ENCODE peak calls at places on chromosomes 12 and 14, in four cellular contexts. X, E, Q and L are unnamed samples. For H3K4me1, the result is how much of the 10 kb centered on the place peaks cover.

GRCh38 chr12:75784591-75784990 is 247.0 kb downstream of the PHLDA1 start:
- DNase-seq in X (no peak), E (peak), Q (peak), L (no peak)

GRCh38 chr12:77914089-77914488 is 83.4 kb downstream of the NAV3 start:
- DNase-seq in X (no peak), E (no peak), Q (no peak), L (no peak)

GRCh38 chr14:88815980-88816379 is 8.5 kb upstream of the TTC8 start:
- DNase-seq in X (no peak), E (no peak), Q (no peak), L (no peak)

GRCh38 chr12:107591095-107591375 is 94.6 kb upstream of the PWP1 start:
- DNase-seq in X (no peak), E (no peak), Q (no peak), L (no peak)

GRCh38 chr12:127675936-127676335 is 591.0 kb upstream of the TMEM132C start:
- DNase-seq in X (no peak), E (no peak), Q (no peak), L (no peak)

GRCh38 chr12:117005417-117006046 is 93.7 kb downstream of the TESC start:
- DNase-seq in X (no peak), E (no peak), Q (peak), L (no peak)

GRCh38 chr12:92553389-92553788 is 149.4 kb upstream of the PLEKHG7 start:
- DNase-seq in X (no peak), E (peak), Q (peak), L (peak)

GRCh38 chr12:40692617-40693502 is 621 bp downstream of the CNTN1 start:
- DNase-seq in X (no peak), E (no peak), Q (peak), L (peak)

GRCh38 chr14:55339770-55340169 is 68.5 kb downstream of the FBXO34 start:
- DNase-seq in X (no peak), E (no peak), Q (no peak), L (no peak)

GRCh38 chr12:86950043-86950838 is 694.0 kb upstream of the MGAT4C start:
- DNase-seq in X (no peak), E (no peak), Q (no peak), L (peak)

GRCh38 chr12:7128681-7129593 is at the start of gene RBP5:
- DNase-seq in X (no peak), E (no peak), Q (no peak), L (peak)

GRCh38 chr12:54173066-54173726 is 15.6 kb downstream of the SMUG1 start:
- DNase-seq in X (peak), E (peak), Q (peak), L (peak)

GRCh38 chr14:24274101-24274543 is 2.7 kb upstream of the RABGGTA start:
- DNase-seq in X (peak), E (no peak), Q (no peak), L (no peak)

GRCh38 chr12:69985656-69986055 is 160.6 kb downstream of the MYRFL start:
- DNase-seq in X (no peak), E (no peak), Q (no peak), L (no peak)

GRCh38 chr14:56297449-56297848 is 179.2 kb downstream of the PELI2 start:
- DNase-seq in X (no peak), E (no peak), Q (no peak), L (no peak)

DNA sequence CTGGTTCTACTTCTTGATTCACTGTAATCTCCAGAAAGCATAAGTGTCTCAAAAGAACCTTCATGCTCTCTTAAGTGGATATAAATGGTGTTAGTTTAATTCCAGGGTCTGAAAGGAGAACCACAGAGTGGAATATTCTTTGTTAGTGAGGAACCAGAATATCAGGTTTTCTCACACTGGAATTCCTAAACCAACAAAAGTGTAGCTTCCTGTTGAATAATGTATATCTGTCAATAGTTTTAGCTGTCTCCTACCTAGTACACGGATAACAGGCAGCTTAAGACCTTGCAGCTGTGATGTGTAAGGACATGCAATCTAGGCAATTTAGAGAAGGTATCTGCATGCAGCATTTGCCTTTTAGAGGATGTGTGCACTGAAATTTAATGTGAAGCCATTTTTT is 24.0 kb downstream of the LRIG3 start:
- DNase-seq in X (no peak), E (no peak), Q (no peak), L (no peak)
- H3K4me1 ChIP-seq in X (under half), E (under half), Q (under half), L (under half)

GRCh38 chr14:60510976-60511599 is 2.1 kb downstream of the SIX6 start:
- DNase-seq in X (no peak), E (no peak), Q (no peak), L (no peak)
- H3K4me3 ChIP-seq in X (no peak), E (peak), Q (peak), L (no peak)

DNA sequence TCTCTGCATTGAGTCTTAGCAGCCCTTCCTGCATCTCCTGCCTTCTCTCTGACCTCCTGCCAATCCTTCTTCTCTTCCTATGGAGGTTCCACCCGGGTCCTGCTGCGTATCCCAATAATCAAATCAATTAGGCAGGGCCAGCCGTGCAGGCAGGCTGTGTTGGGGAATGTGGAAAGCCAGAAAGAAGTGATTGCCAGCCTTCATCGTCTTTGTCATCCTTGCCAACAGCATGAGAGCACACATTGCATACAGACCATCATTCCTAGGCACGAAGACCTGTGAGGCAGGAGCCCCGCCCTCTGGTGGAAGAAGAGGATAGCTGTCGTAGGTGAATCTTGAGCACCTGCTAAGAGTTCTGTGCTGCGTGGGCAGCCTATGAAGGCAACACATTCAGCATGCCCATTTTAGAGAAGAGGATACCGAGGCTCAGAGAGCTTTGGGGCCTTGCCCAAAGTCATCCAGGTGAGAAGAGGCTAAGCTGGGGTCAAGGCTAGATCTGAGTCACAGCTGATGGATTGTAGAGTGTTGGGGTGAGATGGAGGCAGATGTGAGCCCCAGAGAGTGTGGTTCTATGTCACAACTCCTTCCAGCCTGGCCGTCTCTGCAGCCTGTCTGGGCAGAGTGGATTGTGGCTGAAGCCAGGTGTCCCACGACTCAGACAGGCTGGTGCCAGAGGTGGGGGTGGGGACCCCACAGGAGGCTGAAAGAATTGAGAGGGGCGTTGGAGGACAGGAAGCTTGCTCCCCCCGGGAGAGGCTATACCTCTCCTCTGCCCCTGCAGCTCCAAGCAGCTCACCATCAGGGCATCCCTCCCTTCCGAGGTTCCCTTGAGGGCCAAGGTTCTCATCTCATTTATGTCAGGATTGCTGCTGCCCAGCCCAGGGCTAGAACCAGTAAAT is 12.7 kb downstream of the C14orf132 start:
- DNase-seq in X (no peak), E (no peak), Q (no peak), L (no peak)
- H3K4me1 ChIP-seq in X (under half), E (under half), Q (under half), L (under half)

GRCh38 chr12:2693204-2693860 is 101.4 kb upstream of the FKBP4 start:
- DNase-seq in X (no peak), E (no peak), Q (no peak), L (no peak)

GRCh38 chr12:2691001-2691339 is 103.8 kb upstream of the FKBP4 start:
- DNase-seq in X (peak), E (no peak), Q (peak), L (peak)

GRCh38 chr12:2690348-2691000 is 104.3 kb upstream of the FKBP4 start:
- DNase-seq in X (no peak), E (no peak), Q (no peak), L (no peak)

GRCh38 chr12:2691340-2692111 is 103.2 kb upstream of the FKBP4 start:
- DNase-seq in X (peak), E (no peak), Q (no peak), L (peak)

DNA sequence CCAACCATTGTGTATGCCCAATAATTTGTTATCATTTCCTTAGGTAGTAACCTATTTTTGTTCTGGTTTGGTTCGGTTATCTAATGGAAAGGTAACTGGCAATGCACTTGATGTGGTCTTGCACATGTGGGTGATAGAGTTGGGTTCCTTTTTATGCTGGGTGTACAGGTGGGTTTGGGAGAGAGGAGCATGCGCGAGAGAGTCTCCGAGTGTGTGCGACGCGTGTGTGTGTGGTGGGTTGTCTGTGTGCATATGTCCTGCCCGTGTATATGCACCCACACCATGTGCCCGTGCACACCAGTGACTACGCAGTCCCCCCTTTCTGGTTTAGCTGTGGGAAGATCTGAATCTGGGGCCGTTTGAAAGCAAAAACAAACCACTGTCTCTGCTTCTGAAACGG is 102.6 kb upstream of the FKBP4 start:
- DNase-seq in X (no peak), E (no peak), Q (no peak), L (no peak)
- H3K4me3 ChIP-seq in X (peak), E (peak), Q (peak), L (no peak)

GRCh38 chr12:101328917-101329316 is 49.0 kb downstream of the UTP20 start:
- DNase-seq in X (no peak), E (no peak), Q (no peak), L (no peak)

GRCh38 chr12:101327547-101327946 is 47.6 kb downstream of the UTP20 start:
- DNase-seq in X (no peak), E (no peak), Q (no peak), L (no peak)

GRCh38 chr12:101323255-101323654 is 43.4 kb downstream of the UTP20 start:
- DNase-seq in X (no peak), E (no peak), Q (no peak), L (no peak)

GRCh38 chr12:101325590-101325989 is 45.7 kb downstream of the UTP20 start:
- DNase-seq in X (no peak), E (no peak), Q (no peak), L (no peak)

GRCh38 chr12:101327054-101327453 is 47.1 kb downstream of the UTP20 start:
- DNase-seq in X (no peak), E (no peak), Q (no peak), L (no peak)
- H3K4me1 ChIP-seq in X (under half), E (under half), Q (under half), L (under half)

DNA sequence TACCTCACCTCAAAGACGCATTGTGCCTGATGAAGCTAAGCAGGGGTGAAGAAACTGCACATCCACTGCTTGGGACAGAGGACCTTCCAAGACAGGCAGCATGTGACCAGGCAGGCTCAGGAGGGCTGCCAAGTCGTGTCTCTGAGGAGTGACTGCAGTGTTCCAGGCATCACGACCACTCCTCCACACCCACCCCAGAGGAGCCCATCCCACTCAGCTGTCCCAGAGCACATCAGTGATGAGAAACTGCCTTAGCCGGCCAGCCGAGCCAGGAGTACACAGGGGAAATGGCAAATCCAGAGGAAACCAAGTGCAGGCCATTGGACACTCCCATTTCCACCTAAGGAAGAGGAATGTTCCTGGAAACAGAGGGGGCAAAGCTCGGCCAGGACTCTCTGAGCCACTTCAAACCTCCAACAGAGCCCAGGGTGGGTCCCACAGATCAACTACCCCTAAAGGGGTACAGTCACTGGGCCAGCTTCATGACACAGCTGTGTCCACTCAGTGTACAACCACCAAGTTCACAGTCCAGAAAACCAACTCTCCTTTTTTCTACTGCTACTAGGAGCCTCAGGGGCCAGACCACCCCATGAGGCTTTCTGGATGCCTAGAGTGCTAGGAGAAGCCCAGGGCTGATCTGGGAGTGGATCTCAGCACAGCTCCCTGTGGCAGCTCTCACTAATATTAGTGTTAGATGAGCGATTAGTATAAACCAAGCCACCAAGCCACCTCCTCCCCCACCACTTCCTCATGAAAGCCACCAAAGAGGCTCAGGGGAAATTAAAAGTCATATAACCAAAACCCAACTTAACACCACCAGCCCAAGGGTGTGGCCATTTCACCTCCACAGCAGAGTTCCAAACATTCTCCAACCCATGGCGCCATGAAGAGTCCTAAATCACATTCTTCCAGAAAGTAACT is 15.4 kb downstream of the PXN start:
- DNase-seq in X (no peak), E (peak), Q (peak), L (no peak)
- H3K4me3 ChIP-seq in X (peak), E (peak), Q (no peak), L (no peak)

DNA sequence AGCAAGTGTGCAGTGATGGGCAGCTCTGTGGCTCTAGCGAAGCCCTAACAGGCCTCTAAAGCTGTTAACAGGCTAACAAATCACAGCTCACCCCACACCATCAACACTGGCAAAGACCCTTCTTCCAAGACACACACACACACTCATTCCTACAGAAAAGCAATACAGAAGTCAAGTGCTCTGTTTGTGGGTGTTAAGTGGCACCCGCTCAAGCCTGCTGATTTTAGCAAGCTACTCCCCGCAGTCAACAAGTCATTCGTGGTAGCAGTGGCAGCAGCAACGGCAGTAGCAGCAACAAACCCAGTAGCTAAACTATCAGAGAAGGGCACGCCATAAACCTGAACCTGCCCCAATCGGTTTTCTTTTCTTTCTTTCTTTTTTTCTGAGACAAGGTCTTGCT is 80.7 kb upstream of the GPR68 start:
- DNase-seq in X (peak), E (no peak), Q (no peak), L (no peak)
- H3K4me1 ChIP-seq in X (half or more), E (half or more), Q (under half), L (under half)

DNA sequence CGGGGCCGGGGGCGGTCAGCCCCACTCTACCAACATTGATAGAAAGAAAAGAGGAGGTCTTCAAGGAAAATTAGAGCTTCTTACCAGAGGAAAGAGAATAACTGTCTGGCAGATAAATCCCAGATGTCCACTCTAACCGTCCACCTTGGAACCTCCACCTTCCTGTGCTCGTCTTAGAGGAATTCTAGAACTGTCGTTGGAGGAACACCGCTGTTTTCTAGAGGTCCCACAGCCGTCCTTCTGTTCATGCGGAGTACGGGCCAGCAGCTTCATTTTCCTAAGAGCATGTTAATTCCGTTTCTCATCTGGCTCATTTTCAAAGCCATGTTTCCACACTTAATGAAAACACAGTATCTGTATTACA is 107.9 kb upstream of the ESRRB start:
- DNase-seq in X (no peak), E (no peak), Q (no peak), L (no peak)
- H3K4me3 ChIP-seq in X (no peak), E (peak), Q (peak), L (no peak)

DNA sequence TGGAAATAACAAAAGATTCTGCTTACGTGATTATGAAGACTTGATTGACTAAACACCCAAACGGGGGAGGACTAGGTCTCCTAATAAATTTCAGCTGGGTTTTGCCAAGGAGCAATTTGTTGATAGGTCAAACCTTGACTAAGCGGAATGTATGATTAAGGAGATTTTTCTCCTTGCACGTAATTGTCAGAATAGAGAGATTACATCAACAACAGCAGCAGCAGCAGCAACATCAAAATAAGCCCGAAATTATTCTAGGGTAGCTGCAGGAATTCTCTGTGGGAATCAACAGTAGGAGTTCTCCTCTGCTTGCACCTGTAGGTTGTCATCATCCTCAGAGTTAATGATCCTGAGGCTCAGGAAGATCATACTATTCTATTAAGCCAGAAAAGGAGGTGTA is 10.2 kb downstream of the ELK3 start:
- DNase-seq in X (no peak), E (no peak), Q (no peak), L (no peak)
- H3K4me1 ChIP-seq in X (under half), E (half or more), Q (under half), L (under half)

DNA sequence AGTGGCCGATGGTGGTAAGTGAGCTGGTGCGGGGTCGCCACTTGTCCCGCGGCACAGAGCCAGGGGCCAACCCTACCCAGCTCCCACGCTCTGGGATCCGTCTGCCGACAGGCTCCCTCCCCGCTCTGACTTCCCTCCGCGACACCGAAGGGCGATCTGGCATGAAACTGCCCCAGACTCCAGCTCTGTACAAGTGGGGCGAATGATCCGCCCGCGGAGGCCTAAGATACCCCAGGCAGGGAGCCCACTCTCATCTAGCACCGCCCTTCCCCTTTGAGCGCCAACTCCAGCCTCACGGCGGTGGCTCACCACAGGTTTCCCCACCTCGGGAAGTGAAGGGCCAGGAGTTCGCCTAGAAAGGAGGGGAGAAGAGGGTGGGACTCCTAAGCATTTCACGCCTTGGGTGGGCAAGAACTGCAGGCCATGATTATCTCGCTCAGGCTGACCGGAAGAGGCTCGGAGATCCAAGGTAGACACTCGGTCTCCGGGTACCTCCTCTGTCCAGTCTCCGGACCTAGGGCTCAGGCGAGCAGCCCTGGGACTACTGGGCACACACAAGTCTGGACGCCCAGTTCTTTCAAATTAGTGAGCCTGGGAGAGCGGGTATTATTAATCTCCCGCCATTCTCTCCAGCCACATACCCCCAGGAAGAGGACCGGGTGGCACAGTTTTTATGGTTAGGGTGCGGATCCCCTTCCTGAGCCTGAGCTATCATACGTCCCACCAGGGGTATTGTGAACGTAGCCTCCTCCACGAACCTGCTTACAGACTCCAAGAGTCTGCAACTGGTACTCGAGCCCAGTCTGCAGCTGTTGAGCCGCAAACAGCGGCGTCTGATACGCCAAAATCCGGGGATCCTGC is 849 bp downstream of the WNT1 start:
- DNase-seq in X (no peak), E (no peak), Q (no peak), L (no peak)
- H3K4me3 ChIP-seq in X (peak), E (peak), Q (peak), L (peak)